ENCODE peak calls at places on chromosomes 11 and 22, in four cellular contexts. I, M, Z and J are unnamed samples.

GRCh38 chr11:133712235-133712634 is 133.1 kb downstream of the SPATA19 start:
- DNase-seq in I (no peak), Z (no peak), M (no peak), J (no peak)

GRCh38 chr22:24578355-24579241 is 14.3 kb downstream of the LRRC75B start:
- DNase-seq in Z (no peak), I (no peak), M (no peak), J (no peak)

GRCh38 chr11:60786811-60787567 is 1.9 kb downstream of the MS4A10 start:
- DNase-seq in Z (no peak), I (no peak), M (peak), J (no peak)

GRCh38 chr22:22937894-22938480 is 50.4 kb downstream of the IGLL5 start:
- DNase-seq in I (no peak), Z (no peak), M (no peak), J (no peak)

GRCh38 chr11:69906453-69906907 is 87.3 kb upstream of the FGF3 start:
- DNase-seq in Z (no peak), M (no peak), I (no peak), J (no peak)

GRCh38 chr11:736431-736830 is 10.8 kb upstream of the TALDO1 start:
- DNase-seq in Z (no peak), M (no peak), I (no peak), J (no peak)

GRCh38 chr11:134543144-134544044 is 131.4 kb upstream of the B3GAT1 start:
- DNase-seq in I (no peak), Z (no peak), M (peak), J (no peak)

GRCh38 chr11:73415854-73416615 is 39.8 kb downstream of the RELT start:
- DNase-seq in I (peak), M (no peak), Z (no peak), J (no peak)

GRCh38 chr22:38802671-38803121 is 8.8 kb upstream of the DNAL4 start:
- DNase-seq in I (peak), Z (no peak), M (peak), J (no peak)

GRCh38 chr22:46830001-46830715 is 67.7 kb downstream of the TBC1D22A start:
- DNase-seq in Z (no peak), I (no peak), M (peak), J (no peak)

GRCh38 chr22:50176850-50177536 is 6.5 kb downstream of the PANX2 start:
- DNase-seq in M (peak), Z (no peak), I (no peak), J (no peak)

GRCh38 chr22:26259510-26259909 is 90.2 kb downstream of the SEZ6L start:
- DNase-seq in Z (no peak), I (no peak), M (no peak), J (no peak)

GRCh38 chr11:27388001-27388400 is 25.0 kb upstream of the CCDC34 start:
- DNase-seq in M (no peak), I (no peak), Z (no peak), J (no peak)